ENCODE peak calls at places on chromosomes 12 and 14, in nine cellular contexts. S, L, T, P, I, R, F, Z and Q are unnamed samples.
A peak's percentile ranks its signal among the peaks of the same experiment; 100 is the strongest.

GRCh38 chr14:92425101-92425500 is 88.5 kb upstream of the RIN3 start:
- DNase-seq in S (no peak), L (peak; percentile 22), T (peak; percentile 21), P (no peak), I (no peak), R (no peak), F (no peak), Z (no peak), Q (peak; percentile 80)

GRCh38 chr14:100994757-100995156 is 91.2 kb upstream of the RTL1 start:
- DNase-seq in S (no peak), L (no peak), T (no peak), P (no peak), I (no peak), R (no peak), F (no peak), Z (no peak), Q (no peak)

GRCh38 chr14:79278286-79278797 is 933.0 kb downstream of the DIO2 start:
- DNase-seq in S (peak; percentile 55), L (no peak), T (no peak), P (no peak), I (no peak), R (no peak), F (no peak), Z (no peak), Q (no peak)

GRCh38 chr14:103847439-103847953 is at the start of gene PPP1R13B:
- DNase-seq in S (peak; percentile 93), L (peak; percentile 90), T (peak; percentile 90), P (peak; percentile 96), I (peak; percentile 94), R (peak; percentile 92), F (peak; percentile 87), Z (peak; percentile 96), Q (peak; percentile 84)

GRCh38 chr12:13049816-13050215 is 5.6 kb downstream of the FAM234B start:
- DNase-seq in S (no peak), L (no peak), T (peak; percentile 75), P (no peak), I (no peak), R (no peak), F (no peak), Z (peak; percentile 36), Q (peak; percentile 81)

GRCh38 chr12:68074294-68075027 is 85.1 kb downstream of the IFNG start:
- DNase-seq in S (no peak), L (no peak), T (no peak), P (no peak), I (no peak), R (no peak), F (no peak), Z (no peak), Q (no peak)

GRCh38 chr12:124390442-124391116 is 95.7 kb downstream of the RFLNA start:
- DNase-seq in S (no peak), L (peak; percentile 83), T (peak; percentile 82), P (no peak), I (peak; percentile 12), R (no peak), F (peak; percentile 78), Z (peak; percentile 72), Q (peak; percentile 83)

GRCh38 chr12:77830502-77830901 is at the start of gene NAV3:
- DNase-seq in S (no peak), L (peak; percentile 16), T (peak; percentile 71), P (no peak), I (no peak), R (no peak), F (no peak), Z (no peak), Q (no peak)

GRCh38 chr12:120925740-120926563 is 21.8 kb upstream of the SPPL3 start:
- DNase-seq in S (peak; percentile 96), L (peak; percentile 97), T (no peak), P (no peak), I (peak; percentile 15), R (no peak), F (no peak), Z (no peak), Q (no peak)

GRCh38 chr12:109085590-109085989 is 7.7 kb downstream of the ALKBH2 start:
- DNase-seq in S (no peak), L (no peak), T (no peak), P (no peak), I (no peak), R (no peak), F (no peak), Z (no peak), Q (no peak)

GRCh38 chr14:99035712-99036593 is 236.0 kb downstream of the BCL11B start:
- DNase-seq in S (peak; percentile 98), L (peak; percentile 96), T (peak; percentile 95), P (no peak), I (no peak), R (no peak), F (peak; percentile 95), Z (peak; percentile 89), Q (peak; percentile 69)

GRCh38 chr14:30610719-30611388 is 11.3 kb upstream of the SCFD1 start:
- DNase-seq in S (no peak), L (peak; percentile 89), T (peak; percentile 87), P (no peak), I (peak; percentile 27), R (no peak), F (peak; percentile 73), Z (peak; percentile 36), Q (peak; percentile 88)

GRCh38 chr14:29927596-29928341 is at the start of gene PRKD1:
- DNase-seq in S (peak; percentile 60), L (peak; percentile 50), T (peak; percentile 84), P (no peak), I (no peak), R (no peak), F (peak; percentile 51), Z (peak; percentile 73), Q (peak; percentile 67)

GRCh38 chr14:103091041-103091882 is 3.3 kb upstream of the EXOC3L4 start:
- DNase-seq in S (no peak), L (no peak), T (peak; percentile 56), P (peak; percentile 78), I (peak; percentile 81), R (peak; percentile 63), F (no peak), Z (peak; percentile 66), Q (peak; percentile 61)

GRCh38 chr12:15580431-15580830 is 208.8 kb downstream of the EPS8 start:
- DNase-seq in S (no peak), L (no peak), T (no peak), P (peak; percentile 30), I (peak; percentile 46), R (no peak), F (no peak), Z (no peak), Q (no peak)

GRCh38 chr12:105975351-105975750 is 163.4 kb downstream of the NUAK1 start:
- DNase-seq in S (no peak), L (no peak), T (no peak), P (no peak), I (no peak), R (no peak), F (no peak), Z (no peak), Q (no peak)

GRCh38 chr12:66403746-66404145 is 101.5 kb downstream of the HELB start:
- DNase-seq in S (no peak), L (no peak), T (no peak), P (no peak), I (no peak), R (no peak), F (no peak), Z (no peak), Q (no peak)

GRCh38 chr12:131157739-131158138 is 204.0 kb downstream of the ADGRD1 start:
- DNase-seq in S (no peak), L (no peak), T (no peak), P (no peak), I (no peak), R (no peak), F (no peak), Z (no peak), Q (no peak)

GRCh38 chr14:103872492-103873113 is 25.2 kb upstream of the PPP1R13B start:
- DNase-seq in S (no peak), L (no peak), T (no peak), P (no peak), I (no peak), R (no peak), F (no peak), Z (no peak), Q (no peak)

GRCh38 chr14:92794547-92794941 is 439 bp downstream of the GOLGA5 start:
- DNase-seq in S (no peak), L (peak; percentile 18), T (peak; percentile 41), P (no peak), I (no peak), R (no peak), F (no peak), Z (peak; percentile 27), Q (peak; percentile 20)

GRCh38 chr12:12786716-12787601 is 1.5 kb downstream of the APOLD1 start:
- DNase-seq in S (peak; percentile 34), L (peak; percentile 75), T (peak; percentile 90), P (peak; percentile 66), I (peak; percentile 80), R (peak; percentile 54), F (peak; percentile 75), Z (peak; percentile 84), Q (peak; percentile 82)

GRCh38 chr12:41486718-41487117 is 298.6 kb downstream of the PDZRN4 start:
- DNase-seq in S (no peak), L (no peak), T (peak; percentile 5), P (no peak), I (no peak), R (no peak), F (no peak), Z (no peak), Q (peak; percentile 71)